ENCODE peak calls at places on chromosomes 2 and 18, in eight cellular contexts. P, D, V, Q, S, B, F and J are unnamed samples.

GRCh38 chr18:79924814-79925655 is 26.4 kb downstream of the SLC66A2 start:
- DNase-seq in F (no peak), V (no peak), S (no peak), D (no peak), P (no peak), B (no peak), Q (peak), J (no peak)

GRCh38 chr18:7598167-7599062 is 31.3 kb downstream of the PTPRM start:
- DNase-seq in S (no peak), F (peak), B (no peak), Q (no peak), V (no peak), P (peak), D (peak), J (no peak)

GRCh38 chr18:34710430-34711386 is 610 bp downstream of the DTNA start:
- DNase-seq in V (no peak), S (no peak), Q (no peak), B (no peak), F (no peak), D (peak), P (peak), J (no peak)

GRCh38 chr18:77985486-77985885 is 735.8 kb downstream of the GALR1 start:
- DNase-seq in P (no peak), D (no peak), V (no peak), Q (no peak), F (no peak), B (no peak), S (no peak), J (no peak)

GRCh38 chr2:191983186-191983585 is 136.3 kb upstream of the CAVIN2 start:
- DNase-seq in Q (no peak), S (no peak), D (peak), V (no peak), B (no peak), F (peak), P (no peak), J (no peak)

GRCh38 chr2:240591226-240591625 is 4.7 kb downstream of the CAPN10 start:
- DNase-seq in F (no peak), Q (no peak), B (no peak), P (peak), S (no peak), V (no peak), D (peak), J (no peak)

GRCh38 chr2:45984896-45985488 is 312.2 kb upstream of the EPAS1 start:
- DNase-seq in D (no peak), S (no peak), V (no peak), P (no peak), Q (no peak), B (no peak), F (no peak), J (no peak)

GRCh38 chr2:37350034-37350433 is 5.6 kb downstream of the QPCT start:
- DNase-seq in V (no peak), Q (no peak), B (no peak), S (no peak), F (no peak), P (no peak), D (no peak), J (no peak)

GRCh38 chr2:137888845-137889244 is 75.4 kb upstream of the HNMT start:
- DNase-seq in P (no peak), V (no peak), F (peak), D (peak), Q (peak), S (peak), B (peak), J (no peak)

GRCh38 chr2:6069354-6069753 is 377.2 kb downstream of the SOX11 start:
- DNase-seq in D (peak), S (no peak), F (no peak), Q (no peak), V (no peak), B (no peak), P (peak), J (no peak)

GRCh38 chr18:49757513-49758262 is 55.6 kb downstream of the ACAA2 start:
- DNase-seq in D (no peak), V (no peak), S (no peak), F (no peak), Q (no peak), P (no peak), B (peak), J (no peak)

GRCh38 chr18:60978338-60978737 is 354.9 kb upstream of the CDH20 start:
- DNase-seq in S (no peak), V (no peak), F (no peak), P (peak), B (no peak), D (peak), Q (no peak), J (no peak)

GRCh38 chr18:6729247-6730091 is at the start of gene ARHGAP28:
- DNase-seq in D (peak), Q (peak), F (no peak), V (peak), P (peak), B (peak), S (peak), J (no peak)

GRCh38 chr2:25043241-25043867 is 1.5 kb downstream of the EFR3B start:
- DNase-seq in B (no peak), P (peak), V (no peak), S (no peak), Q (no peak), D (peak), F (peak), J (no peak)

GRCh38 chr2:1282552-1282951 is 130.7 kb upstream of the TPO start:
- DNase-seq in D (no peak), Q (peak), P (no peak), V (no peak), B (peak), S (peak), F (no peak), J (no peak)

GRCh38 chr18:32315881-32316280 is 126.0 kb downstream of the MEP1B start:
- DNase-seq in B (no peak), P (peak), F (no peak), Q (no peak), D (peak), S (no peak), V (no peak), J (no peak)

GRCh38 chr2:97740590-97741182 is 27.3 kb downstream of the ZAP70 start:
- DNase-seq in P (peak), B (peak), Q (peak), D (no peak), S (peak), F (no peak), V (no peak), J (no peak)

GRCh38 chr2:127424598-127425379 is 6.6 kb downstream of the PROC start:
- DNase-seq in D (no peak), F (no peak), Q (no peak), P (no peak), V (no peak), S (no peak), B (no peak), J (no peak)

GRCh38 chr2:161825429-161825828 is 201.2 kb downstream of the SLC4A10 start:
- DNase-seq in B (no peak), V (no peak), P (no peak), F (no peak), S (no peak), Q (no peak), D (no peak), J (no peak)

GRCh38 chr18:79774111-79774510 is 23.6 kb upstream of the KCNG2 start:
- DNase-seq in P (no peak), S (no peak), Q (no peak), B (no peak), D (no peak), V (no peak), F (no peak), J (no peak)

GRCh38 chr2:647691-648231 is 29.4 kb downstream of the TMEM18 start:
- DNase-seq in P (no peak), B (no peak), F (no peak), V (no peak), S (no peak), Q (no peak), D (no peak), J (no peak)

GRCh38 chr2:230828272-230828961 is 36.3 kb upstream of the ITM2C start:
- DNase-seq in D (no peak), B (no peak), Q (peak), P (no peak), V (no peak), F (no peak), S (peak), J (no peak)

GRCh38 chr2:189661957-189662321 is 680 bp downstream of the ASNSD1 start:
- DNase-seq in B (peak), F (no peak), P (no peak), S (no peak), Q (no peak), V (no peak), D (no peak), J (no peak)

GRCh38 chr2:113274427-113274826 is 4.3 kb downstream of the PAX8 start:
- DNase-seq in V (no peak), P (no peak), D (no peak), B (no peak), F (no peak), S (no peak), Q (no peak), J (no peak)

GRCh38 chr2:17643031-17643615 is 102.6 kb downstream of the VSNL1 start:
- DNase-seq in Q (peak), S (no peak), F (peak), P (peak), B (peak), V (peak), D (peak), J (peak)

GRCh38 chr18:57134564-57135211 is 12.2 kb upstream of the BOD1L2 start:
- DNase-seq in P (peak), D (no peak), Q (no peak), F (no peak), V (no peak), S (no peak), B (peak), J (no peak)

DNA sequence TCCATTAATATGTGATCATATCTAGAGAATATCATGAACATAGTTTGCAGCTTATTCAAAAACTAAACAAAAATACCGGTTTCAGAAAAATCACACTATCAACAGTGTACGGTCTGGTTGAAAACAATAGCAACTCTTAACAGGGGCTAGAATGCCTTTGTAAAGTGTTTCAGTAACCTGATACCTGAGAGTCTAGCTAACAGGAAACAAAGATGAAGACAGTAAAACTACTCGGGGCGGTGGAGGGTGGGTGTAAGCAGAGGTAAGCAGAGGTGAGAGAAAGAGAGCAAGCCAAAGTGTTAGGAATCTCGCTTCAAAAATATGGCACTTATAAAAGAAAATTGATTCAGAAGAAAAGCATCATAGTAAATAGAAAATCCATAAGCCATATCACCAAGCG is 109.0 kb upstream of the RGPD4 start:
- DNase-seq in F (no peak), Q (no peak), V (no peak), B (no peak), P (no peak), S (no peak), D (no peak), J (no peak)
- H3K27ac ChIP-seq in F (no peak), Q (no peak), V (no peak), B (no peak), P (no peak), S (no peak), D (no peak), J (no peak)

GRCh38 chr2:217980036-217980435 is 22.8 kb downstream of the TNS1 start:
- DNase-seq in Q (peak), P (no peak), F (no peak), B (no peak), V (no peak), S (no peak), D (no peak), J (no peak)

GRCh38 chr2:217981084-217981730 is 21.6 kb downstream of the TNS1 start:
- DNase-seq in S (no peak), Q (no peak), D (no peak), V (no peak), P (no peak), F (no peak), B (no peak), J (no peak)

GRCh38 chr2:217979151-217979811 is 23.5 kb downstream of the TNS1 start:
- DNase-seq in Q (no peak), S (no peak), V (no peak), D (peak), F (no peak), B (no peak), P (peak), J (no peak)

GRCh38 chr2:217978536-217979150 is 24.2 kb downstream of the TNS1 start:
- DNase-seq in Q (no peak), D (peak), B (no peak), S (no peak), V (no peak), P (no peak), F (no peak), J (no peak)

DNA sequence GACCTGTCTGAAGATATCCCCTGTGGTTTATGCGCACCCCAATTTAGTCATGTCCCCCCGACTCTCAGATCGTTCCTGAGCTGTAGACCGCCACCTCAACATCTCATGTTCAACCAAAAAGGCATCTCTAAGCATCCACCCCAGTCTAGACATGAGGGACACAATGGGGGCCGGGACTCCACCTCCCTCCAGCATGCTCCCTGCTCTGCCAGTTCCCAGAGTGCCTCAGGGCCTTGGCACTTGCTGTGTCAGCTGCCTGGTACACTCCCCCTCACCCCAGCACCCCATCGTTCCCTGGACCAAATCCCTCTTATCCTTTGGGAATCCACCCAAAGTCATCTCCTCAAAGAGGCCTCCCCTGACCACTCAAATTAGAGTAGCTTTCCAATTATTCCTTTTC is 22.2 kb downstream of the TNS1 start:
- DNase-seq in Q (no peak), F (no peak), V (no peak), S (no peak), B (no peak), P (no peak), D (no peak), J (no peak)
- H3K27ac ChIP-seq in Q (peak), F (no peak), V (peak), S (peak), B (no peak), P (no peak), D (no peak), J (no peak)

DNA sequence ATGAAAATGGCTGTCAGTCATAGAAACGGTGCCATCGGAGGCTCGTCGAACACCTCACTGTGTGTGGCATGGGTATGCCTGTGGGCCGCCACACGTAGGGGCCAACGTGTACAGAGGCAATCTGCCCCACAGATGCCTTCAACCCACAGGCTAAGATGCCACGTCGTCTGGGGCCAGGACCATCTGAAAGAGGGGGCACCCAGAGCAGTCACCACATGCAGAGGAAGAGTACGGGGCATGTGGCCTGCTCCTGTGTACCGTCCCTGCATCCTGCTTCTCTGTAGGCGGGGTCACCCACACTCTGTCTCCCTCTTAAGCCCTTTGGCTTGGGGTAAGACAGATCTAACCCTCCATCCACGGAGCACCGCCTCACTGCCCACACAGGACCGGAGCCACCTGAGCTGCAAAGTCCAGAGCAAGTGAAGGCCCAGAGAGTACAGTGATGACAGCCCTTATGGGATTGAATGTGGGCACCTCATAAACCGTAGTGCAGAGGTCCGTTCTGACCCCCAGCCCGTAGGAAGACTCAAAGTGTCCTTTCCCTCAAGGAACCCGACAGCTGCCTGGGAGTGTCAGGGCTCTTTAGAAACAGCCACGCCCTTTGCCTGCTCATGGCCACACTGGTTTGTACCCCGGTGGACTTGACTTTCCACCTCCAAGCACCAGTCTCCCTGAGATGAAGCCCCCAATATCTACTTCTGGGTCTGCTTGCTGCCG is 66.2 kb downstream of the TWIST2 start:
- DNase-seq in S (no peak), D (no peak), B (no peak), P (no peak), Q (no peak), F (no peak), V (no peak), J (no peak)
- H3K27ac ChIP-seq in S (no peak), D (peak), B (no peak), P (peak), Q (no peak), F (no peak), V (no peak), J (peak)

DNA sequence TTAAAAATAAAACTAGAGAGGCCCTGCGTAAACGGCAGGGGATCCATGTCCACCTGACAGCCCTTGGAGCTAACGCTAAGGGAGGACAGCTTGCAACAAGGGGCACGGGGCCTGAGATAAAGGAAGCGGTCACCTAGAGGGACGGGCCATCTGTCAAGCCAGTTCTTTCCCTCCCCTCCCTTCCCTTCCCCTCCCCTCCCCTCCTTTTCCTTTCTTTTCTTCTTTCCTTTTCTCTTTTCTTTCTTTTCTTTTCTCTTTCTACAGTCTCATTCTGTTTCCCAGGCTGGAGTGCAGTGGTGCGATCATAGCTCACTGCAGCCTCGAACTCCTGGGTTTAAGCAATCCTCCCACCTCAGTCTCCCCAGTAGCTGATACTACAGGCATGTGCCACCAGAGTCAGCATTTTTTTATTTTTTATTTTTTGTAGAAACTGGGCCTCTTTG is 34.5 kb upstream of the CTAGE1 start:
- DNase-seq in P (no peak), Q (no peak), S (no peak), D (no peak), F (no peak), B (peak), V (no peak), J (no peak)
- H3K27ac ChIP-seq in P (no peak), Q (peak), S (peak), D (no peak), F (no peak), B (peak), V (no peak), J (no peak)

GRCh38 chr2:149585317-149585885 is 2.2 kb downstream of the MMADHC start:
- DNase-seq in Q (no peak), S (no peak), V (no peak), F (no peak), D (no peak), B (no peak), P (peak), J (no peak)

GRCh38 chr2:149587220-149587949 is at the start of gene MMADHC:
- DNase-seq in B (peak), S (peak), D (peak), Q (peak), P (peak), F (peak), V (peak), J (peak)

GRCh38 chr2:149587950-149588487 is 444 bp upstream of the MMADHC start:
- DNase-seq in Q (no peak), V (no peak), P (no peak), S (no peak), D (peak), F (no peak), B (no peak), J (no peak)

GRCh38 chr2:149586063-149586462 is 1.5 kb downstream of the MMADHC start:
- DNase-seq in S (no peak), P (no peak), V (no peak), B (peak), F (no peak), Q (no peak), D (no peak), J (no peak)

DNA sequence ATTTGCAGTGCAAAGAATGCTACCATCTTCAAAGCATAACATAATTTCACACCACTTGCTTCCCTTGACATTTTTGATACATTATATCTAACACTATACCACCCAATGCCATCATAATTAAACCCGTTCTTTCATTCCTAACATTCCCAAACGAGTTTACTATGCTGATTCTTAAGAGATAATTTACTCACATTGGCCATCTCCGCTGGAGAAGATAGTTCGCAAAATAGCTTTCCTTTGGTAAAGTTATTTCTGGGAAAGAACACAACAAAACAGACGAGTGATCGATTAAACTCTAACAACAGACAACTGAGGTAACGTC is 716 bp downstream of the MMADHC start:
- DNase-seq in V (no peak), F (no peak), D (peak), S (no peak), P (no peak), B (no peak), Q (no peak), J (no peak)
- H3K27ac ChIP-seq in V (peak), F (peak), D (peak), S (peak), P (peak), B (peak), Q (peak), J (peak)

GRCh38 chr2:241946306-241947003 is 76.9 kb downstream of the RTP5 start:
- DNase-seq in S (no peak), P (no peak), V (no peak), D (no peak), B (no peak), F (no peak), Q (no peak), J (no peak)
- H3K27ac ChIP-seq in S (no peak), P (no peak), V (no peak), D (no peak), B (no peak), F (no peak), Q (no peak), J (no peak)